ENCODE peak calls at places on chromosome 7, in four cellular contexts. Z is CD8-positive, alpha-beta memory T cell; X is heart right ventricle; M is SJSA1. R is an unnamed sample.

GRCh38 chr7:157431951-157432540 is 95.2 kb downstream of the DNAJB6 start:
- DNase-seq in Z (no peak), X (no peak), M (peak; percentile 31), R (no peak)

GRCh38 chr7:111184960-111185359 is 94.0 kb downstream of the LRRN3 start:
- DNase-seq in Z (no peak), X (no peak), M (no peak), R (no peak)

GRCh38 chr7:139299296-139299695 is 41.8 kb upstream of the FMC1 start:
- DNase-seq in Z (no peak), X (no peak), M (no peak), R (no peak)

GRCh38 chr7:139246905-139247304 is 15.9 kb downstream of the UBN2 start:
- DNase-seq in Z (no peak), X (no peak), M (no peak), R (no peak)

GRCh38 chr7:107078517-107078966 is 34.0 kb downstream of the PRKAR2B start:
- DNase-seq in Z (no peak), X (no peak), M (no peak), R (no peak)

GRCh38 chr7:158383665-158384064 is 204.0 kb downstream of the PTPRN2 start:
- DNase-seq in Z (no peak), X (no peak), M (no peak), R (no peak)

GRCh38 chr7:140924821-140925421 is at the start of gene BRAF:
- DNase-seq in Z (peak; percentile 96), X (peak; percentile 94), M (peak; percentile 87), R (peak; percentile 90)

GRCh38 chr7:116535416-116535815 is 10.6 kb downstream of the CAV1 start:
- DNase-seq in Z (no peak), X (no peak), M (no peak), R (no peak)

GRCh38 chr7:149753370-149754233 is 19.8 kb downstream of the ZNF467 start:
- DNase-seq in Z (no peak), X (peak; percentile 61), M (no peak), R (no peak)

GRCh38 chr7:128150223-128150622 is 90.9 kb upstream of the LEP start:
- DNase-seq in Z (no peak), X (no peak), M (no peak), R (no peak)

GRCh38 chr7:2982401-2982800 is 61.3 kb downstream of the CARD11 start:
- DNase-seq in Z (no peak), X (no peak), M (no peak), R (no peak)
- H3K4me1 ChIP-seq in Z (peaks cover 68% of the 10 kb centered on the region), X (no peaks in the 10 kb centered on the region), M (no peaks in the 10 kb centered on the region), R (no peaks in the 10 kb centered on the region)

GRCh38 chr7:31055501-31055900 is 3.4 kb downstream of the ADCYAP1R1 start:
- DNase-seq in Z (no peak), X (no peak), M (no peak), R (no peak)
- H3K4me1 ChIP-seq in Z (no peaks in the 10 kb centered on the region), X (peaks cover 4% of the 10 kb centered on the region), M (no peaks in the 10 kb centered on the region), R (no peaks in the 10 kb centered on the region)

DNA sequence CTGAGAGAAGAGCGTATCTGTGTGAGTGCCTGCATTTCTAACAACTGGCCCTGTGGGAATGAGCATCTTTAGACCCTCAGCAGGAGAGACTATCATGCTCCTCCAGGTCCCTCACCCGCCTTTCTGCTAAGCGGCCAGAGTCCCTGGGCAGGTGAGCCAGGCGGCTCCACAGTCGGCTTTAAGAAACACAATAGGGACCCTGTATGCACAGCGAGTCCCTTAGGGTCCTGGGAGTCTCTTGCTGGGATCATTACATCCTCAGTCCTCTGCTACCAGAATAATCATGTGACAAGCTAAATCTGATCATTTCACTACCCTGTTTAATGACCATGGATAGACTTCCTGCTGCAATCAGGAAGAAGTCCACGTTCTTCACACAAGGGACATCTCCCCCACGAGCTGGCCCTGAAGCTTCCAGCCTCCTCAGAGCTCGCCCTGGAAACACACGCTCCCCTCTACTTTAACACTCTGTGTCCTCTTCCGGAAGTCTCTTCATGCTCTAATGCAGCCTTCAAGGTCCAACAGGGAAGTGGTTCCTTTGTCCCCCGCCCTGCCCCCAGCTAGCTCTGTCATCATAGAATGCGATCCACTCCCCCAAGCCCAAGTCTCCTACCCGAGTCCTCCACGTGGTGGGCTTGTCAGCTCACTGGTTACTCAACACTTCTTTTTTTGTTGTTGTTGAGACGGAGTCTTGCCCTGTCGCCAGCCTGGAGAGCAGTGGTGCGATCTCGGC is 101.6 kb downstream of the RNF216 start:
- DNase-seq in Z (no peak), X (peak; percentile 46), M (no peak), R (peak; percentile 76)
- H3K4me1 ChIP-seq in Z (peaks cover 24% of the 10 kb centered on the region), X (peaks cover 27% of the 10 kb centered on the region), M (peaks cover 57% of the 10 kb centered on the region), R (peaks cover 34% of the 10 kb centered on the region)

GRCh38 chr7:2863461-2864066 is 19.5 kb upstream of the GNA12 start:
- DNase-seq in Z (peak; percentile 82), X (peak; percentile 81), M (peak; percentile 97), R (peak; percentile 89)

GRCh38 chr7:2869981-2870380 is 25.9 kb upstream of the GNA12 start:
- DNase-seq in Z (no peak), X (no peak), M (no peak), R (no peak)

GRCh38 chr7:2864204-2864985 is 20.3 kb upstream of the GNA12 start:
- DNase-seq in Z (no peak), X (no peak), M (no peak), R (no peak)

GRCh38 chr7:2864999-2865670 is 21.0 kb upstream of the GNA12 start:
- DNase-seq in Z (peak; percentile 80), X (peak; percentile 52), M (peak; percentile 70), R (peak; percentile 76)

GRCh38 chr7:2866601-2867000 is 22.5 kb upstream of the GNA12 start:
- DNase-seq in Z (no peak), X (no peak), M (no peak), R (no peak)
- H3K4me1 ChIP-seq in Z (peaks cover 41% of the 10 kb centered on the region), X (peaks cover 18% of the 10 kb centered on the region), M (peaks cover 30% of the 10 kb centered on the region), R (peaks cover 15% of the 10 kb centered on the region)

DNA sequence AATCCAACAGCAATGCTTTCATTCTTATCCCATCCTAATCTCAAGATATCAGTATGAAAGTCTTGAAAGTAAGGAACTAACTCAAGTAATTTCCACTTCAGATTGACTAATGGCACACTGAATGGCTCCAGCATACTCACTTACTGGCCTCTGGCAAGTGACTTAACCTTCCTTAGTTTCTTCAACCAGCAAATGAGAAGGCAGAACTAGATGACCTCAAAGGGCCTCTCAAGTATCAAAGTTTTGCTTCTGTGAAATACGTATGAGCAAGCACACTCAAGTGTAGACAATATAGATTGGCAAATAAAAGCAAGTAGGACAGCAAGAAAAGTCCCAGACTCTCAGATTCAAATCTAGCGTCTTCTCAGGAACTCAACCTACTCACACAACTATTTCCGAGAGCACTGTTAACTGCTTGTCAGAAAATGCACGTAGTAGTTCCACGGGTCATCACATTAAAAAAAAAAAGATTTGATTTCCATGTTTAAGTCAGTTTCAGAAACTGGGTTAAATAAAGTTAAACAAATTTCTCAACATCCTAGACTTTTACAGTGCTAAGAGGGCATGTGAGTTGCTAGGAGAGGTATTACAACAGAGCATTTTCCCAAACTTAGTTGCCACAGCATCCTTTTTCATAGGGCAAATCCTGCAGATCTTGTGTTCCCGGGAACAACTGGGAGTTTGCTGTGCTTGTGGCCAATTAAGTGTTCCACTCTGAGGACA is 276.9 kb upstream of the KLF14 start:
- DNase-seq in Z (no peak), X (no peak), M (no peak), R (no peak)
- H3K4me1 ChIP-seq in Z (peaks cover 85% of the 10 kb centered on the region), X (peaks cover 47% of the 10 kb centered on the region), M (peaks cover 57% of the 10 kb centered on the region), R (peaks cover 86% of the 10 kb centered on the region)

DNA sequence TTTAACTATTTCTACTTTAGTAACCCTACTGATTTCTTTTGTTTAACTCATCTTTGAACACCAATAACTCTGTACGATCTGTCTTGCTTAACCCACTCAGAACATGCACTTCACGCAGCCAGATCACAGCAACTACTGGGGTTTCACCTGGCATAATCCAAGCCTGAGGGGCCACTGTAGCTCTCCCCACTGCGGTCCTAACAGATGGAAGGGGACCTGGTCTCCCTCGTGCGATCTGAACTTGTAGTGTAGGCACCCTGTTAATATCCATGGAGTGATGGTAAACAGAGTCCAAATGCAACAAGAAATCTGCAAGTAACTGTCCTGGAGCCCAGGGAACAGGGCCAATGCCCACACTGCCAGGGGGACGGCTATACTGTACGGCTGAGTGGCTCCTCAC is 45.5 kb downstream of the INSIG1 start:
- DNase-seq in Z (no peak), X (no peak), M (no peak), R (no peak)
- H3K4me1 ChIP-seq in Z (peaks cover 18% of the 10 kb centered on the region), X (peaks cover 7% of the 10 kb centered on the region), M (peaks cover 8% of the 10 kb centered on the region), R (peaks cover 3% of the 10 kb centered on the region)

GRCh38 chr7:130903358-130903974 is 169.5 kb upstream of the KLF14 start:
- DNase-seq in Z (no peak), X (no peak), M (no peak), R (no peak)
- H3K4me1 ChIP-seq in Z (peaks cover 13% of the 10 kb centered on the region), X (peaks cover 58% of the 10 kb centered on the region), M (peaks cover 72% of the 10 kb centered on the region), R (peaks cover 75% of the 10 kb centered on the region)

GRCh38 chr7:44977304-44977858 is 1.4 kb downstream of the MYO1G start:
- DNase-seq in Z (peak; percentile 88), X (no peak), M (no peak), R (no peak)
- H3K4me1 ChIP-seq in Z (peaks cover 83% of the 10 kb centered on the region), X (no peaks in the 10 kb centered on the region), M (peaks cover 25% of the 10 kb centered on the region), R (no peaks in the 10 kb centered on the region)

R was measured in psoas muscle.